ENCODE peak calls at places on chromosome 1, in seven cellular contexts. E, M, B, C, N, T and Z are unnamed samples.

GRCh38 chr1:91650764-91651163 is 150.1 kb downstream of the CDC7 start:
- DNase-seq in E (peak), B (peak), N (no peak), C (no peak), T (no peak), M (no peak), Z (no peak)

GRCh38 chr1:40949563-40949962 is 29.9 kb upstream of the CTPS1 start:
- DNase-seq in N (no peak), T (no peak), E (no peak), M (no peak), C (no peak), B (no peak), Z (no peak)

GRCh38 chr1:914253-914890 is 9.4 kb upstream of the SAMD11 start:
- DNase-seq in N (no peak), C (no peak), T (no peak), M (no peak), E (no peak), B (no peak), Z (no peak)

GRCh38 chr1:119827010-119827409 is 15.8 kb upstream of the REG4 start:
- DNase-seq in N (no peak), C (no peak), M (no peak), T (no peak), E (no peak), B (peak), Z (peak)

GRCh38 chr1:33815061-33815460 is 48.8 kb upstream of the HMGB4 start:
- DNase-seq in N (no peak), C (no peak), E (peak), B (peak), M (no peak), T (no peak), Z (no peak)

GRCh38 chr1:147168626-147169058 is 3.6 kb downstream of the PRKAB2 start:
- DNase-seq in B (peak), C (no peak), M (no peak), E (peak), N (no peak), T (no peak), Z (no peak)

GRCh38 chr1:96643519-96643918 is 78.1 kb upstream of the PTBP2 start:
- DNase-seq in C (no peak), M (no peak), N (no peak), E (no peak), T (no peak), B (no peak), Z (no peak)

GRCh38 chr1:114758251-114758832 is 558 bp upstream of the CSDE1 start:
- DNase-seq in M (no peak), C (no peak), B (peak), E (no peak), N (no peak), T (no peak), Z (no peak)

GRCh38 chr1:77048615-77049005 is 170.6 kb downstream of the PIGK start:
- DNase-seq in T (no peak), M (no peak), C (no peak), B (no peak), N (no peak), E (no peak), Z (no peak)

GRCh38 chr1:6954596-6954995 is 169.3 kb downstream of the CAMTA1 start:
- DNase-seq in B (no peak), C (no peak), M (no peak), T (no peak), N (no peak), E (no peak), Z (no peak)

GRCh38 chr1:228085287-228085926 is 2.9 kb downstream of the ARF1 start:
- DNase-seq in N (no peak), M (no peak), B (peak), C (no peak), E (peak), T (no peak), Z (no peak)

GRCh38 chr1:235275836-235276235 is 52.1 kb downstream of the ARID4B start:
- DNase-seq in N (no peak), T (no peak), M (no peak), E (no peak), C (no peak), B (no peak), Z (no peak)